ENCODE peak calls at places on chromosomes 6 and 20, in four cellular contexts. X is adrenal gland, B is left ventricle myocardium inferior, W is ascending aorta. G is an unnamed sample.

GRCh38 chr6:74343804-74344203 is 647.8 kb downstream of the CD109 start:
- DNase-seq in W (no peak), B (no peak), X (no peak), G (no peak)

GRCh38 chr6:22298393-22299010 is 1.7 kb upstream of the PRL start:
- DNase-seq in B (no peak), W (no peak), X (no peak), G (peak)

GRCh38 chr6:46756469-46757205 is 9.9 kb downstream of the ANKRD66 start:
- DNase-seq in X (no peak), B (no peak), W (no peak), G (peak)

GRCh38 chr20:60117040-60117439 is 158.8 kb downstream of the CDH26 start:
- DNase-seq in B (no peak), W (no peak), X (no peak), G (no peak)

GRCh38 chr20:15890358-15890982 is 682.8 kb downstream of the KIF16B start:
- DNase-seq in W (no peak), B (no peak), X (no peak), G (no peak)

GRCh38 chr6:77089776-77090175 is 373.5 kb downstream of the HTR1B start:
- DNase-seq in W (no peak), X (no peak), B (no peak), G (peak)

GRCh38 chr6:117677553-117678131 is 2.4 kb downstream of the NUS1 start:
- DNase-seq in W (no peak), B (no peak), X (no peak), G (peak)

GRCh38 chr6:160118620-160119234 is 2.9 kb upstream of the SLC22A1 start:
- DNase-seq in B (no peak), W (no peak), X (no peak), G (no peak)

GRCh38 chr6:109782401-109783046 is 91.4 kb downstream of the FIG4 start:
- DNase-seq in B (no peak), X (no peak), W (no peak), G (no peak)

GRCh38 chr6:157258878-157259277 is 64.4 kb downstream of the TMEM242 start:
- DNase-seq in B (no peak), X (no peak), W (no peak), G (no peak)

GRCh38 chr6:74041420-74041819 is 345.4 kb downstream of the CD109 start:
- DNase-seq in X (no peak), B (no peak), W (no peak), G (no peak)

GRCh38 chr6:70551566-70551965 is 15.2 kb upstream of the SDHAF4 start:
- DNase-seq in W (no peak), X (no peak), B (no peak), G (no peak)
- TF ChIP-seq CTCF in W (no peak), X (no peak), B (peak), G (no peak)

GRCh38 chr20:1508576-1508975 is 17.4 kb upstream of the SIRPB2 start:
- DNase-seq in B (no peak), W (no peak), X (no peak), G (no peak)

GRCh38 chr20:1505361-1505760 is 14.1 kb upstream of the SIRPB2 start:
- DNase-seq in B (no peak), W (no peak), X (no peak), G (peak)

GRCh38 chr20:1509237-1509636 is 18.0 kb upstream of the SIRPB2 start:
- DNase-seq in X (no peak), B (no peak), W (no peak), G (peak)

GRCh38 chr20:1505871-1506270 is 14.7 kb upstream of the SIRPB2 start:
- DNase-seq in W (no peak), B (no peak), X (no peak), G (peak)

GRCh38 chr20:1507276-1507675 is 16.1 kb upstream of the SIRPB2 start:
- DNase-seq in B (no peak), X (no peak), W (no peak), G (no peak)
- H3K4me3 ChIP-seq in B (no peak), X (no peak), W (no peak), G (no peak)

GRCh38 chr6:9614778-9615177 is 800.1 kb downstream of the TFAP2A start:
- DNase-seq in X (no peak), W (no peak), B (no peak), G (peak)

GRCh38 chr6:9612489-9612888 is 802.4 kb downstream of the TFAP2A start:
- DNase-seq in B (no peak), X (no peak), W (no peak), G (no peak)

GRCh38 chr6:9606435-9607134 is 808.3 kb downstream of the TFAP2A start:
- DNase-seq in B (no peak), W (no peak), X (no peak), G (no peak)

GRCh38 chr6:9611016-9611415 is 803.9 kb downstream of the TFAP2A start:
- DNase-seq in X (no peak), W (no peak), B (no peak), G (no peak)
- TF ChIP-seq CTCF in X (no peak), W (no peak), B (no peak), G (no peak)

GRCh38 chr20:11403711-11404110 is 514.0 kb upstream of the BTBD3 start:
- DNase-seq in W (no peak), B (no peak), X (peak), G (no peak)

DNA sequence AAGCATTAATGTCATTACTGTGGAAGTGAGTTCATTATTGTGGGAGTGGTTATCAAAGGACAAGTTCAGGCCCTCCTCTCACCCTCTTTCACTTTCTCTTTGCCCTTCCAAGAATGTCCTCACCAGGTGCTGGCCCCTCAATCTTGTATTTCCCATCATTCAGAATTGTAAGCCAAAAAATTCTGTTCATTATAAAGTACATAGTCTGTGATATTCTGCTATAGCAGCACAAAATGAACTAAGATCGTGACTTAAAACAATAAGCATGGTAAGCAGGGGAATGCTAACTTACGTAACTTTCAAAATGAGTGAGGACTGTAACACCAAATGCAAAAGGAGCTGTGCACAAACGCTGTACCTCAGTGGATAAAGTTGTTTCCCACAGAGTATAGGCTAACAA is 515.7 kb upstream of the BTBD3 start:
- DNase-seq in X (no peak), B (no peak), W (no peak), G (no peak)
- H3K4me3 ChIP-seq in X (no peak), B (no peak), W (no peak), G (no peak)

DNA sequence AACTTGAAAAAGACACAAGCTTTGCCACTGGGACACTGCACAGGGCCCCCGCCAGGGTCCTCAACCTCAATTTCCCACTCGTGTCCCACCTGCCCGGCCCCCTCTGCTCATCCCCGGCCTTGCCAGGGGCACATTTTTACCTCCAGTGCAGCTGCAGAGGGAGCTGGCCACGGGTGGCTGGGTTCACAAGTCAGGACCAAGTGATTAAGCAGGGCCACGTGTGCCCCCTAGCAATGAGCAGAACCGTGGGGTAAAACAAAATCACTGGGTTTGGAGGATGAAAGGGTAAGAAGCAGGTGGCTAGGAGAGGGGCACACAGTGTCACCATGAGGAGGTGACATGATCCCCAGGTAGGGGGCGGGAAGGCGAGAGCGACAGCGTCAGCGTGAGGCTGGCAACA is 61.2 kb upstream of the RPS6KA2 start:
- DNase-seq in B (no peak), X (no peak), W (no peak), G (no peak)
- TF ChIP-seq CTCF in B (no peak), X (no peak), W (no peak), G (no peak)

DNA sequence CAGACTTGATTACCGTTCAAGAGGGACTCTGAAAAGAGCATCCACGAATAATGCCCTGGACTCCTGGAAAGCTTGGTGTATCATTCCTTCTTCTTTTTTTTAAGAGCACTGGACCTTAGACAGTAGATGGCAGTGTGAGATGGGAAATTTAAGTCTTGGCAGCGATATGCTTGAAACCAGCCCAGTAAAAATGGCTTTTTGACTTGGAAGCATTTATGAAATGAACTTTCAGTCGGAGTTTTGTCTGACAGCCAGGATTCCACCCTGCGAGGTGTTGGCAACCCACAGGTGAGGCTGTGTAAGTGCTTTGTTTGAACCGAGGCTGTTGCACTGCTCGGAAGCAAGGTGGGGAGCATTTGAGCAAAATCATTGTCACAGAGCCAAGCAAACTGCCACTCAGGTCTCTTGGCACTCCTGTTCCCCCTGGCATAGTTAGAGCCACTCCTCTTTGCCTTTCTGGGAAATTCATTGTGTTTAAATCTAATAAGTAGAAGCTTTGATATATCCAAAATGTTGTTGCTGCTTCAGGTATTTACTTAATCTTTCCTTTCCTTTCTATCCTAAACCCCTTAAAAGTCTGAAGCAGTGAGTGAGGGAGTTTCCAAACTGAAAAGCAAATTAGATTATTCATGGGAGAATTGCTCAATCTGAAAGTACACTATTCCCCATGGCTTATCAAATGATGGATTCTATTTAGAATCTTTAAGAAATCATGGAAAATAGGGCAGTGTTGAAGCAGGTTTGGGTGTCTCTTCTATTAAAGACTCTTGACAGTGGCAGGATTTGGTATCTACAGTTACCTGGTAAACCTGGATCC is 272.8 kb upstream of the SLC35B3 start:
- DNase-seq in X (peak), W (no peak), B (no peak), G (peak)
- H3K4me3 ChIP-seq in X (no peak), W (no peak), B (peak), G (no peak)

G was measured in bronchial epithelial cell.